ENCODE peak calls at places on chromosomes 12 and 14, in five cellular contexts. F is NCI-H1092 treated with DMSO at 0.1 percent for 48 hours, C is HTR-8/SVneo, I is lower leg skin, M is hippocampal formation. G is an unnamed sample.

GRCh38 chr12:77319141-77319540 is 253.8 kb upstream of the E2F7 start:
- DNase-seq in F (no peak), I (no peak), C (no peak), M (no peak), G (no peak)

GRCh38 chr12:6539276-6540134 is 5.2 kb downstream of the GAPDH start:
- DNase-seq in I (no peak), M (no peak), F (no peak), C (no peak), G (no peak)

GRCh38 chr12:77746108-77746507 is 84.6 kb upstream of the NAV3 start:
- DNase-seq in F (peak), C (no peak), M (no peak), I (no peak), G (peak)

GRCh38 chr14:36519431-36520321 is at the start of gene NKX2-1:
- DNase-seq in I (no peak), F (peak), C (no peak), M (no peak), G (peak)

GRCh38 chr12:97306121-97306520 is 156.5 kb upstream of the RMST start:
- DNase-seq in I (no peak), M (no peak), F (no peak), C (no peak), G (no peak)

GRCh38 chr14:99755629-99756603 is 37.3 kb upstream of the EML1 start:
- DNase-seq in F (no peak), I (peak), M (peak), C (peak), G (no peak)

GRCh38 chr12:29725587-29726320 is 58.0 kb downstream of the TMTC1 start:
- DNase-seq in F (peak), C (no peak), I (no peak), M (peak), G (peak)

GRCh38 chr12:116910645-116911449 is at the start of gene FBXW8:
- DNase-seq in I (peak), F (peak), M (no peak), C (peak), G (peak)

GRCh38 chr14:99846808-99847207 is 53.6 kb downstream of the EML1 start:
- DNase-seq in F (no peak), C (no peak), I (no peak), M (no peak), G (no peak)

GRCh38 chr12:4824415-4824814 is 85.3 kb upstream of the KCNA1 start:
- DNase-seq in I (no peak), F (no peak), C (no peak), M (no peak), G (no peak)

GRCh38 chr12:19873146-19873545 is 433.9 kb downstream of the AEBP2 start:
- DNase-seq in I (no peak), C (no peak), M (no peak), F (no peak), G (no peak)

GRCh38 chr14:37116933-37117844 is 55.2 kb downstream of the SLC25A21 start:
- DNase-seq in C (peak), I (no peak), F (peak), M (no peak), G (no peak)

GRCh38 chr12:80512781-80513180 is 68.7 kb downstream of the PTPRQ start:
- DNase-seq in F (no peak), I (no peak), C (no peak), M (no peak), G (no peak)

GRCh38 chr14:104975481-104976197 is 2.5 kb downstream of the AHNAK2 start:
- DNase-seq in F (no peak), C (no peak), I (no peak), M (no peak), G (no peak)

G was measured in NCI-H2029.